ENCODE peak calls at places on chromosomes 7 and 10, in four cellular contexts. H is K562, I is HEK293T, R is HepG2. U is an unnamed sample.

GRCh38 chr7:159127691-159128642 is 16.7 kb downstream of the VIPR2 start:
- DNase-seq in H (no peak), I (no peak), R (no peak), U (no peak)

GRCh38 chr7:87853237-87853864 is 22.8 kb downstream of the SLC25A40 start:
- DNase-seq in I (no peak), H (no peak), R (no peak), U (no peak)

GRCh38 chr7:108403597-108404217 is 52.5 kb downstream of the NRCAM start:
- DNase-seq in R (no peak), I (no peak), H (no peak), U (no peak)

GRCh38 chr10:48627984-48628609 is 23.2 kb upstream of the ARHGAP22 start:
- DNase-seq in I (no peak), H (no peak), R (no peak), U (no peak)

GRCh38 chr10:21002097-21002878 is 105.2 kb upstream of the NEBL start:
- DNase-seq in R (no peak), H (no peak), I (no peak), U (no peak)

GRCh38 chr7:84040365-84040764 is 154.2 kb downstream of the SEMA3A start:
- DNase-seq in I (no peak), H (no peak), R (peak; percentile 84), U (no peak)

GRCh38 chr10:31318382-31318853 is 598 bp upstream of the ZEB1 start:
- DNase-seq in I (peak; percentile 16), H (peak; percentile 69), R (peak; percentile 12), U (peak; percentile 79)

GRCh38 chr10:17506390-17506789 is 52.0 kb upstream of the ST8SIA6 start:
- DNase-seq in I (no peak), H (peak; percentile 50), R (no peak), U (no peak)

GRCh38 chr10:86364551-86365345 is 1.8 kb downstream of the GRID1 start:
- DNase-seq in R (no peak), H (no peak), I (no peak), U (no peak)

GRCh38 chr7:11237742-11238141 is 264.1 kb downstream of the PHF14 start:
- DNase-seq in H (no peak), R (no peak), I (no peak), U (no peak)

GRCh38 chr7:2033586-2034135 is 199.1 kb downstream of the MAD1L1 start:
- DNase-seq in H (no peak), I (no peak), R (no peak), U (no peak)

GRCh38 chr7:131390275-131390674 is 62.6 kb downstream of the MKLN1 start:
- DNase-seq in R (no peak), I (no peak), H (no peak), U (no peak)

GRCh38 chr7:17370901-17371550 is 72.6 kb downstream of the AHR start:
- DNase-seq in H (no peak), R (no peak), I (no peak), U (no peak)

GRCh38 chr7:66824041-66824440 is 83.5 kb downstream of the RABGEF1 start:
- DNase-seq in R (no peak), I (no peak), H (no peak), U (no peak)

GRCh38 chr10:63217120-63217605 is 84.0 kb downstream of the NRBF2 start:
- DNase-seq in I (peak; percentile 25), R (peak; percentile 44), H (peak; percentile 61), U (no peak)

GRCh38 chr10:30037620-30038336 is 21.6 kb downstream of the JCAD start:
- DNase-seq in H (no peak), I (no peak), R (no peak), U (no peak)

GRCh38 chr10:6091630-6092029 is 2.8 kb downstream of the RBM17 start:
- DNase-seq in I (no peak), R (no peak), H (peak; percentile 41), U (no peak)

GRCh38 chr10:89916481-89916880 is 215.1 kb downstream of the KIF20B start:
- DNase-seq in H (no peak), I (no peak), R (no peak), U (no peak)

GRCh38 chr10:79451046-79451699 is 5.7 kb upstream of the ZCCHC24 start:
- DNase-seq in I (no peak), H (no peak), R (no peak), U (no peak)

GRCh38 chr10:92126100-92126650 is 164.7 kb downstream of the CPEB3 start:
- DNase-seq in I (no peak), R (no peak), H (no peak), U (no peak)

GRCh38 chr7:114986181-114986800 is 64.4 kb downstream of the MDFIC start:
- DNase-seq in I (no peak), R (no peak), H (no peak), U (no peak)

GRCh38 chr7:84394219-84394618 is 199.6 kb upstream of the SEMA3A start:
- DNase-seq in H (no peak), R (no peak), I (no peak), U (no peak)

GRCh38 chr7:94912085-94912484 is 4.7 kb downstream of the PPP1R9A start:
- DNase-seq in I (no peak), R (peak; percentile 12), H (no peak), U (no peak)

GRCh38 chr7:76261329-76261728 is 41.1 kb upstream of the HSPB1 start:
- DNase-seq in R (no peak), H (no peak), I (no peak), U (no peak)

GRCh38 chr10:111087968-111088505 is 11.2 kb downstream of the ADRA2A start:
- DNase-seq in I (no peak), R (no peak), H (no peak), U (no peak)

GRCh38 chr7:158997471-158997870 is 141.1 kb downstream of the DYNC2I1 start:
- DNase-seq in I (no peak), R (no peak), H (no peak), U (no peak)

GRCh38 chr10:5317547-5318107 is 47.1 kb upstream of the UCN3 start:
- DNase-seq in H (peak; percentile 72), I (no peak), R (peak; percentile 19), U (no peak)

GRCh38 chr7:77439572-77439971 is 23.4 kb upstream of the GSAP start:
- DNase-seq in H (peak; percentile 25), I (no peak), R (peak; percentile 72), U (no peak)

GRCh38 chr10:7948601-7949000 is 105.9 kb upstream of the GATA3 start:
- DNase-seq in I (no peak), R (no peak), H (no peak), U (no peak)

GRCh38 chr7:106659369-106659962 is 1.5 kb downstream of the CCDC71L start:
- DNase-seq in R (no peak), I (no peak), H (no peak), U (no peak)

GRCh38 chr10:131778385-131778784 is 122.4 kb upstream of the PPP2R2D start:
- DNase-seq in I (no peak), R (no peak), H (no peak), U (no peak)

GRCh38 chr7:2575733-2576350 is 17.1 kb downstream of the IQCE start:
- DNase-seq in I (no peak), H (no peak), R (no peak), U (no peak)

GRCh38 chr7:88184848-88185304 is 35.0 kb downstream of the SRI start:
- DNase-seq in H (peak; percentile 56), I (no peak), R (no peak), U (peak; percentile 58)

GRCh38 chr7:112383671-112384417 is 66.4 kb upstream of the IFRD1 start:
- DNase-seq in R (no peak), H (peak; percentile 61), I (peak; percentile 19), U (no peak)

GRCh38 chr7:151432658-151433521 is 7.1 kb downstream of the CRYGN start:
- DNase-seq in R (no peak), I (no peak), H (no peak), U (peak; percentile 11)

GRCh38 chr10:68330852-68331454 is 911 bp upstream of the HNRNPH3 start:
- DNase-seq in R (no peak), H (peak; percentile 54), I (no peak), U (no peak)
- TF ChIP-seq FOXK2 in R (no peak), H (no peak), I (no peak), U (no peak)

GRCh38 chr10:24209421-24209770 is 458 bp downstream of the KIAA1217 start:
- DNase-seq in R (no peak), H (no peak), I (peak; percentile 19), U (no peak)
- TF ChIP-seq FOXK2 in R (no peak), H (no peak), I (no peak), U (no peak)

DNA sequence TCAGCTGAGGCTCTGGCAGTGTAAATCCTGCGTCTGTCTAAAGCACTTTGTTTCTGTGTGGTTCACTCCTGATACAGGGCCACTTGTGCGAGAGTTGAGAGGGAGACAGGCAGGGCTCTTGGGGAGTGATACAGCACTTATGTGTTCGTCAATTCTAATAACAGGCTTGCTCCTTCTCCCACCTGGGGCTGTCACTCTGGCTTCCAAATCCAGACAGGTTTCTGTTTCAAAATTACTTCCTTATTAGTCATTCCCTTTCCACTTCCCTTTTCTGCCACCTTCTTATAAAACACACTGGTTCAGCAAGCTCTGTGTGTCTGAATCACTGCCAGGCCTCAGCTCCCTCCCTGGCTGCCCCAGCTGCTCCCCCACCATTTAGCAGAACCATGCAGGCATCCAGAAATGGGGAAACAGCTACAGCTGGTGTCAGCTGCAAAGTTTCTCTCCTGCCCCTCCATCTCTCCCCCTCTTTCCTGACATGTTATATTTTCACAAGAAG is 58.5 kb upstream of the ZNRF2 start:
- DNase-seq in I (no peak), R (no peak), H (no peak), U (peak; percentile 79)
- TF ChIP-seq FOXK2 in I (no peak), R (no peak), H (no peak), U (no peak)

GRCh38 chr7:100015232-100016208 is at the start of gene ZKSCAN1:
- DNase-seq in R (peak; percentile 91), H (peak; percentile 98), I (peak; percentile 96), U (peak; percentile 56)

GRCh38 chr7:100016209-100016901 is 959 bp downstream of the ZKSCAN1 start:
- DNase-seq in R (peak; percentile 70), H (peak; percentile 27), I (no peak), U (no peak)

GRCh38 chr7:100011516-100011915 is 3.9 kb upstream of the ZKSCAN1 start:
- DNase-seq in H (no peak), R (no peak), I (no peak), U (no peak)

GRCh38 chr7:100010901-100011300 is 4.5 kb upstream of the ZKSCAN1 start:
- DNase-seq in H (no peak), R (no peak), I (no peak), U (no peak)

GRCh38 chr7:100013328-100013676 is 2.1 kb upstream of the ZKSCAN1 start:
- DNase-seq in H (no peak), R (no peak), I (no peak), U (no peak)
- TF ChIP-seq FOXK2 in H (no peak), R (no peak), I (no peak), U (no peak)

DNA sequence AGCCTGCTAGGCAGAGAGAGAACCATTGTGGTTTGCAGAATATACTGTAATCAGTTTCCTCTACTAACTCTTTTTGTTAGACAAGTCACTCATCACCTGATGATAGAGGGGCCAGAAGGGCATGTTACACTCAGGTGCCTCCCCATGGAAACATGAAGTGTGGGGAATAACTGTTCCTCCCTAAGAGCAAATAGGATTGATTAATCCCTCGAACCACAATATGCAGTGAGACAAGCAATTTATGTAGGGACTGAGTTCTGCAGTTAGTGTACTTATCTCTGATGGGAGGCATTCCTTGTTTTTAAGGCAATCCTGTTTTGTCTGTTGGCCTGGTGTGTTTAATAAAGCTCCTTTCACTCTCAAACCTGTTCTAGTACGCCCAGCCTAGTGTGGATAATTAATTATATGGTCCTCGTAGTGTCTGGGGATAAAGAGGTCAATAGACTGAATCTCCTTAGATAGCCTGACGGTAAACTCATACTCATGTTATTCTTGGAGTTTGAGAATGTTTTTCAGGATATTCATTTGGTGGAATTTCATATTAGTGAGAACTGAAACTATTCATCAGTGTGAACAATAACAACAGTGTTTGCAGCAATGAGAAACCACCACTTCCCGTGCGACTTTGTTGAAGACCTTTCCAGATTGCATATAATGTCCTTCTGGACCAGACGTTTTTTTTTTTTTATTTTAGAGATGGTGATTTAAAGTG is 344.8 kb upstream of the FZD8 start:
- DNase-seq in H (no peak), R (no peak), I (no peak), U (no peak)
- TF ChIP-seq FOXK2 in H (no peak), R (no peak), I (no peak), U (no peak)